ENCODE peak calls at places on chromosomes 16 and 17, in four cellular contexts. T is A549, Y is SK-N-SH, N is epithelial cell of esophagus. A is an unnamed sample.

GRCh38 chr16:89453662-89454321 is 36.6 kb downstream of the ANKRD11 start:
- DNase-seq in Y (no peak), T (peak; percentile 51), N (peak; percentile 34), A (no peak)

GRCh38 chr17:46811978-46812583 is 6.4 kb downstream of the WNT3 start:
- DNase-seq in N (peak; percentile 50), Y (no peak), T (no peak), A (no peak)

GRCh38 chr17:80531400-80531799 is 13.2 kb upstream of the RPTOR start:
- DNase-seq in Y (no peak), T (no peak), N (no peak), A (no peak)

GRCh38 chr17:21540502-21540901 is 151.8 kb upstream of the KCNJ18 start:
- DNase-seq in N (no peak), T (no peak), Y (no peak), A (no peak)

GRCh38 chr16:48047755-48048154 is 108.0 kb downstream of the ABCC12 start:
- DNase-seq in Y (no peak), T (no peak), N (no peak), A (no peak)

GRCh38 chr17:8946476-8946875 is 19.0 kb downstream of the PIK3R5 start:
- DNase-seq in T (no peak), N (no peak), Y (no peak), A (peak; percentile 31)

GRCh38 chr17:42221886-42222745 is 27.8 kb upstream of the GHDC start:
- DNase-seq in T (peak; percentile 74), Y (peak; percentile 77), N (peak; percentile 64), A (peak; percentile 48)

GRCh38 chr17:48927978-48928716 is 16.5 kb downstream of the SNF8 start:
- DNase-seq in T (no peak), Y (no peak), N (no peak), A (no peak)

GRCh38 chr17:42010898-42011516 is 6.2 kb downstream of the DNAJC7 start:
- DNase-seq in N (peak; percentile 59), Y (peak; percentile 64), T (peak; percentile 62), A (no peak)

GRCh38 chr17:34241062-34241461 is 14.0 kb upstream of the CCL2 start:
- DNase-seq in Y (peak; percentile 34), T (no peak), N (no peak), A (no peak)

GRCh38 chr17:72572604-72573491 is 452.0 kb downstream of the SOX9 start:
- DNase-seq in Y (no peak), N (peak; percentile 18), T (no peak), A (no peak)

GRCh38 chr16:19645557-19645981 is 72.5 kb downstream of the KNOP1 start:
- DNase-seq in Y (no peak), N (no peak), T (no peak), A (no peak)

GRCh38 chr16:14634389-14634725 is 1.6 kb downstream of the BFAR start:
- DNase-seq in Y (no peak), N (no peak), T (no peak), A (no peak)

GRCh38 chr17:78412403-78412802 is 34.0 kb downstream of the PGS1 start:
- DNase-seq in N (no peak), Y (peak; percentile 58), T (peak; percentile 51), A (no peak)

GRCh38 chr17:77325826-77326581 is 185.2 kb downstream of the SEC14L1 start:
- DNase-seq in Y (no peak), T (no peak), N (no peak), A (no peak)

GRCh38 chr16:4631444-4631843 is 6.8 kb downstream of the MGRN1 start:
- DNase-seq in Y (no peak), N (no peak), T (no peak), A (no peak)

GRCh38 chr16:67456383-67457140 is 24.4 kb downstream of the ATP6V0D1 start:
- DNase-seq in T (peak; percentile 34), N (peak; percentile 45), Y (peak; percentile 51), A (no peak)

GRCh38 chr17:68514809-68515208 is 2.6 kb downstream of the PRKAR1A start:
- DNase-seq in T (peak; percentile 20), Y (no peak), N (peak; percentile 64), A (peak; percentile 51)

GRCh38 chr16:87437327-87437726 is 45.2 kb downstream of the MAP1LC3B start:
- DNase-seq in T (no peak), N (no peak), Y (no peak), A (no peak)

GRCh38 chr17:37392024-37392590 is 14.5 kb downstream of the ACACA start:
- DNase-seq in Y (no peak), N (peak; percentile 43), T (peak; percentile 34), A (no peak)

GRCh38 chr17:11871773-11872172 is 125.5 kb downstream of the ZNF18 start:
- DNase-seq in T (peak; percentile 12), N (no peak), Y (peak; percentile 21), A (no peak)

A was measured in SJSA1.